ENCODE peak calls at places on chromosomes 2 and 18, in eight cellular contexts. S is AG04449; P is activated CD8-positive, alpha-beta T cell treated with anti-CD3 and anti-CD28 coated beads for 36 hours; Q is BJ; V is cardiac fibroblast; F is fibroblast of the aortic adventitia; Z is AG09319; X is AG09309. G is an unnamed sample.
A peak's percentile ranks its signal among the peaks of the same experiment; 100 is the strongest.

GRCh38 chr18:35968278-35968880 is 4.1 kb upstream of the RMP24 start:
- DNase-seq in S (no peak), P (no peak), Q (no peak), V (no peak), F (no peak), Z (no peak), X (no peak), G (no peak)

GRCh38 chr2:26274058-26274613 is 29.4 kb downstream of the HADHB start:
- DNase-seq in S (peak; percentile 36), P (no peak), Q (peak; percentile 86), V (peak; percentile 98), F (peak; percentile 98), Z (peak; percentile 98), X (peak; percentile 97), G (no peak)

GRCh38 chr2:14189929-14190328 is 442.6 kb upstream of the LRATD1 start:
- DNase-seq in S (no peak), P (no peak), Q (no peak), V (no peak), F (no peak), Z (no peak), X (no peak), G (no peak)

GRCh38 chr2:113876503-113877387 is 13.1 kb upstream of the ACTR3 start:
- DNase-seq in S (no peak), P (peak; percentile 88), Q (no peak), V (no peak), F (no peak), Z (no peak), X (no peak), G (no peak)

GRCh38 chr2:32622570-32623310 is 5.1 kb upstream of the TTC27 start:
- DNase-seq in S (no peak), P (no peak), Q (no peak), V (peak; percentile 44), F (peak; percentile 34), Z (no peak), X (no peak), G (no peak)

GRCh38 chr18:59783138-59783537 is 85.9 kb upstream of the CCBE1 start:
- DNase-seq in S (no peak), P (peak; percentile 47), Q (no peak), V (peak; percentile 83), F (peak; percentile 83), Z (no peak), X (peak; percentile 43), G (peak; percentile 74)

GRCh38 chr2:101162561-101163330 is 11.6 kb upstream of the TBC1D8 start:
- DNase-seq in S (no peak), P (no peak), Q (no peak), V (no peak), F (no peak), Z (no peak), X (no peak), G (no peak)

GRCh38 chr18:28176933-28177827 is at the start of gene CDH2:
- DNase-seq in S (peak; percentile 47), P (peak; percentile 25), Q (no peak), V (peak; percentile 92), F (peak; percentile 85), Z (peak; percentile 56), X (peak; percentile 83), G (peak; percentile 68)

GRCh38 chr2:237924164-237924534 is 42.7 kb upstream of the UBE2F start:
- DNase-seq in S (no peak), P (no peak), Q (no peak), V (no peak), F (no peak), Z (no peak), X (no peak), G (no peak)

GRCh38 chr2:47299555-47299954 is 103.4 kb upstream of the MSH2 start:
- DNase-seq in S (peak; percentile 63), P (no peak), Q (peak; percentile 46), V (peak; percentile 77), F (peak; percentile 72), Z (no peak), X (peak; percentile 92), G (no peak)

GRCh38 chr2:98768765-98769476 is 38.0 kb upstream of the MGAT4A start:
- DNase-seq in S (no peak), P (peak; percentile 35), Q (no peak), V (peak; percentile 23), F (peak; percentile 10), Z (no peak), X (no peak), G (no peak)

GRCh38 chr18:10530852-10531251 is 5.0 kb downstream of the NAPG start:
- DNase-seq in S (no peak), P (peak; percentile 75), Q (no peak), V (no peak), F (peak; percentile 37), Z (no peak), X (no peak), G (no peak)

GRCh38 chr18:23143871-23144270 is 8.6 kb downstream of the CABLES1 start:
- DNase-seq in S (no peak), P (no peak), Q (no peak), V (peak; percentile 52), F (no peak), Z (no peak), X (no peak), G (no peak)

DNA sequence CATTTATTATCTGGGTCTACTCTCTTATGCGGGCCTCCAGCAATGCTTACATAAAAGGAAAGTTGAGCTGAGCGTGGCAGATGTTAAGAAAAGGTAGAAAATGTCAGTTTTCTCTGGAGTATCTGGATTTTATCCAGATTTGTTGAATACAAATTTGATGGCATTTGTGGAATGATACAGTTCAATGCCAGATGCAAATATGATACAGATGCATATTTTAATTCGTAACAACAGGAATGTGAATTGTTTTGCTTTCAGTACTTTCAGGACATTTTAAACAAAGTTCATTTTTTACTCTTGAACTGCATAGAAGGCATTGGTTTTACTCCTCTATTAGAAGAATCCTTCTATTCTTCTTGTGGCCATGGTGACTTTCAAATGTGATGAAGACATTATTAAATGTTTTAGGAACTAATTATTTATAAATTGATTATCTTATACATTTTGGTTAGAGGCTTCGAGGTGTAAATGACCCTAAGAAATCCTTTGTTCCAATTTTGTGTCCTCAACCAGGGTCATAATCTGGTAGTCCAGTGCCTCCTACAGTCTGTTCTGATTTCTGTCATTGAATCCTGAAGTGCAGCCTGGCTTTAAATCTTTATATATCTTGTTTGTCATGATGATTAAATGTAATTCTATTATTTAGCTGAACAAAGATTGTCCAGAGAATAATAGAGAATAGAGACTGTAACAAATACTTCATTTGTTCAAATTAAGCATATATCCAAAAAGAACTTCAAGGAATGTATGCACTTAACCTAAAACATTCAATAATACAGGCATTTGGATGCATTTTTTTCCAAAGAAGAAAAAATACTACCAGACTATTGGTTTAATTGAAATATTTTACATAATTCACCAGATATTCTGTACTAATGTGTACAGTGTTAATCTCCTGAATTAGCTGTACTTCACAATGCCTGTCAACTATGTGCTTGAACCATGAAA is 90.0 kb downstream of the PRPF40A start:
- DNase-seq in S (no peak), P (no peak), Q (no peak), V (peak; percentile 69), F (peak; percentile 73), Z (no peak), X (no peak), G (peak; percentile 46)
- TF ChIP-seq CTCF in S (peak; percentile 42), P (peak; percentile 21), Q (peak; percentile 63), V (peak; percentile 61), F (peak; percentile 66), Z (peak; percentile 66), X (peak; percentile 67), G (peak; percentile 21)

GRCh38 chr18:65091737-65092329 is 659.0 kb upstream of the CDH7 start:
- DNase-seq in S (no peak), P (no peak), Q (no peak), V (peak; percentile 1), F (no peak), Z (no peak), X (no peak), G (peak; percentile 1)
- TF ChIP-seq CTCF in S (no peak), P (no peak), Q (no peak), V (peak; percentile 23), F (no peak), Z (no peak), X (peak; percentile 7), G (no peak)

GRCh38 chr18:79876497-79876896 is 75.0 kb downstream of the SLC66A2 start:
- DNase-seq in S (no peak), P (no peak), Q (no peak), V (no peak), F (no peak), Z (no peak), X (no peak), G (no peak)

GRCh38 chr18:79878741-79879358 is 72.6 kb downstream of the SLC66A2 start:
- DNase-seq in S (no peak), P (no peak), Q (no peak), V (no peak), F (no peak), Z (no peak), X (no peak), G (no peak)

GRCh38 chr18:79875531-79875919 is 75.9 kb downstream of the SLC66A2 start:
- DNase-seq in S (no peak), P (no peak), Q (no peak), V (no peak), F (no peak), Z (no peak), X (no peak), G (no peak)

GRCh38 chr18:79875931-79876461 is 75.5 kb downstream of the SLC66A2 start:
- DNase-seq in S (no peak), P (no peak), Q (no peak), V (no peak), F (no peak), Z (no peak), X (no peak), G (no peak)

DNA sequence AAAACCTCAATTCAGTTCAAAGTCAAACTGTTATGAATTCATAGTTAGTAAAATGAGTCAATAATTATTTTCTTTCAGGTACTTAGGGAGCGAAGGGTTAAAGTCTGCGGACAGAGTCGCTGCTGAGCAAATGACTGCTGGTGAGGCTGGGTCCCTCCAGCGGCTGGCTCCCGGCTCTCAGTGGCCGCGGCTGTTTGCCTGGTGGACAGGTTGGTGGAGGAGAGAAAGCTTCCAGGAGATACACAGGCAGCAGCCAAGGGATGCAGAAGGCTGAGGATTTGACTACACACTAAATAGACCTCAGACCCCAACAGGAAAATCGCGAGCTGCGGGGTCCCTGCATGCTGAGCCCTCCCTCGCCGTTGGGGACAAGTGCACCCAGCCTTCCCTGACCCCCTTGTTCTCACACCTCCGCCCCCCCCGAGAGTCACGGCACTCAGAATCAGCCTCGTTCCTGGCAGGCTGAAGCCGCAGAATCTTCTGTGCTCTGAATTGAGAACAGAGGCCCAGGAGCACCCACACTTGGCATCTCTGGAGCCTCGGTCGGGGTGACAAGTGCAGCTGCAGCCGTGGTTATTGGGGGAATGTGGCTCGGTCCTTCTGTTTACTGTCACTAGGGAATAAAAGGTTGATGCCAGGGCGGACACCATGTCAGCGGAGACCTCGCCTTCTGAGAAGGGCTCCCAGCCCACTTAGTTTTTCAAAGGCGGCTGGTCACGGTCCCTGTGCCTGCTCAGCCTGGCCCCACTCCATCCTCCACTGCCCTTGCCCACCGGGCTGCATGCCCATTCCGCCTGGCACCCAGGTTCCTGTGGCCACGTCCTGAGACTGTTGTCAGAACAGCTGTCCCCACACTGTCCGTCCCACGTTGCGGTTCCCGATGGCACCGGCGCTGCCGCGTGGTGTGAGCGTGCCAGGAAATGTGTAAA is 74.0 kb downstream of the SLC66A2 start:
- DNase-seq in S (no peak), P (no peak), Q (no peak), V (no peak), F (no peak), Z (no peak), X (no peak), G (no peak)
- TF ChIP-seq CTCF in S (no peak), P (no peak), Q (no peak), V (no peak), F (no peak), Z (no peak), X (no peak), G (no peak)

DNA sequence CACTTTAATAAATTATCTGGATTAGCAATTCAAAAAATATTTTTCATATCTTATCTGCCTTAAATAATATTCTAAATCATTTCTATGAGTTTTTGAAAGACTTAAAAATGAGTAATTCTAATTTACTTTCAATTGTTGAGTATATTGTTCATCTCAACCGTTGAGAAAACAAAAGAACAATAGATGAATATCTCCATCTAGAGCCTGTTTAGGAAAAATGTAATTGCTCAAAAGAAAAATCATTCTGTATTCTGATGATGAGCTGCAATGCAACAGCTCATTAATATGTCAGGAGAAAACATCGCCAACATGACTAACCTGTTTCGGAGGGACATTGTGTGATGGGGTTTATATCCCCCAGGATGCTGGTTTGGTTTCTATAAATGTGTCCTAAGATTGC is 417.6 kb downstream of the SUCLG1 start:
- DNase-seq in S (no peak), P (no peak), Q (no peak), V (no peak), F (no peak), Z (no peak), X (no peak), G (no peak)
- TF ChIP-seq CTCF in S (no peak), P (no peak), Q (no peak), V (no peak), F (no peak), Z (no peak), X (no peak), G (no peak)

G was measured in GM20000.